ENCODE peak calls at places on chromosome 15, in seven cellular contexts. S is SK-N-SH, A is HCT116, D is PC-3, P is OCI-LY7, E is GM23248, H is neural progenitor cell. J is an unnamed sample.

GRCh38 chr15:39976291-39977274 is 42.7 kb downstream of the EIF2AK4 start:
- DNase-seq in A (no peak), D (peak; percentile 75), E (peak; percentile 87), S (peak; percentile 89), H (peak; percentile 61), P (peak; percentile 79), J (no peak)

GRCh38 chr15:66833372-66833771 is 131.3 kb downstream of the SMAD6 start:
- DNase-seq in D (no peak), A (no peak), P (peak; percentile 92), S (no peak), E (no peak), H (no peak), J (no peak)

GRCh38 chr15:65366122-65366892 is 11.5 kb downstream of the IGDCC3 start:
- DNase-seq in E (no peak), P (no peak), H (no peak), S (no peak), D (no peak), A (no peak), J (no peak)

GRCh38 chr15:77002954-77003912 is 8.3 kb downstream of the PSTPIP1 start:
- DNase-seq in E (no peak), D (no peak), A (no peak), H (no peak), P (peak; percentile 84), S (no peak), J (peak; percentile 70)

GRCh38 chr15:51727141-51727897 is 10.1 kb downstream of the LYSMD2 start:
- DNase-seq in P (no peak), D (peak; percentile 30), A (no peak), E (peak; percentile 68), H (no peak), S (peak; percentile 12), J (no peak)

GRCh38 chr15:62644874-62645755 is 397.4 kb upstream of the TPM1 start:
- DNase-seq in P (no peak), S (no peak), H (no peak), E (peak; percentile 55), A (no peak), D (no peak), J (no peak)

GRCh38 chr15:36941798-36942197 is 158.6 kb downstream of the MEIS2 start:
- DNase-seq in H (no peak), D (no peak), E (no peak), P (no peak), S (no peak), A (no peak), J (no peak)

GRCh38 chr15:77617507-77618285 is 15.0 kb downstream of the LINGO1 start:
- DNase-seq in A (peak; percentile 13), E (peak; percentile 32), H (no peak), D (peak; percentile 29), P (peak; percentile 37), S (no peak), J (no peak)

GRCh38 chr15:63915209-63915887 is 81.6 kb upstream of the HERC1 start:
- DNase-seq in D (no peak), P (no peak), E (no peak), A (no peak), S (no peak), H (no peak), J (no peak)

GRCh38 chr15:92800013-92800412 is 100.1 kb upstream of the CHD2 start:
- DNase-seq in H (no peak), E (no peak), P (no peak), S (no peak), D (no peak), A (no peak), J (no peak)

GRCh38 chr15:67809866-67810265 is 15.4 kb upstream of the SKOR1 start:
- DNase-seq in A (no peak), D (no peak), H (no peak), P (no peak), E (no peak), S (no peak), J (no peak)

GRCh38 chr15:47998523-47999113 is 122.2 kb upstream of the SLC24A5 start:
- DNase-seq in D (no peak), H (no peak), S (no peak), P (no peak), A (no peak), E (no peak), J (no peak)

GRCh38 chr15:29612096-29612495 is 210.2 kb downstream of the TJP1 start:
- DNase-seq in D (no peak), A (no peak), E (peak; percentile 91), P (no peak), H (peak; percentile 21), S (no peak), J (no peak)

GRCh38 chr15:58454950-58455401 is 23.2 kb downstream of the LIPC start:
- DNase-seq in A (no peak), S (no peak), D (no peak), P (no peak), H (no peak), E (no peak), J (no peak)

GRCh38 chr15:64004582-64004981 is 41.7 kb downstream of the DAPK2 start:
- DNase-seq in E (peak; percentile 43), A (peak; percentile 71), S (no peak), H (no peak), D (peak; percentile 87), P (no peak), J (no peak)

GRCh38 chr15:38226867-38227266 is 25.8 kb upstream of the SPRED1 start:
- DNase-seq in E (peak; percentile 73), D (peak; percentile 96), A (peak; percentile 85), P (no peak), H (no peak), S (peak; percentile 23), J (no peak)

GRCh38 chr15:49987896-49988295 is 131.1 kb downstream of the ATP8B4 start:
- DNase-seq in S (no peak), A (no peak), D (no peak), H (no peak), E (no peak), P (no peak), J (no peak)

GRCh38 chr15:75209289-75209676 is 7.6 kb downstream of the C15orf39 start:
- DNase-seq in S (no peak), A (no peak), E (no peak), H (no peak), P (no peak), D (no peak), J (no peak)

GRCh38 chr15:66394912-66395311 is 8.2 kb downstream of the MAP2K1 start:
- DNase-seq in D (no peak), E (no peak), S (no peak), P (no peak), H (no peak), A (no peak), J (no peak)

GRCh38 chr15:31235298-31236183 is 91.1 kb upstream of the KLF13 start:
- DNase-seq in D (no peak), A (no peak), P (peak; percentile 45), H (no peak), S (peak; percentile 85), E (peak; percentile 28), J (no peak)

GRCh38 chr15:73947651-73948050 is 21.4 kb downstream of the LOXL1 start:
- DNase-seq in P (no peak), H (no peak), E (no peak), S (no peak), A (no peak), D (no peak), J (no peak)

GRCh38 chr15:38878946-38879345 is 314.3 kb upstream of the RASGRP1 start:
- DNase-seq in H (no peak), D (peak; percentile 17), A (no peak), S (no peak), E (no peak), P (no peak), J (no peak)

GRCh38 chr15:66269326-66270090 is 16.0 kb upstream of the MEGF11 start:
- DNase-seq in S (no peak), H (peak; percentile 38), P (no peak), A (peak; percentile 70), E (peak; percentile 44), D (peak; percentile 82), J (no peak)

GRCh38 chr15:61906961-61907752 is 153.1 kb downstream of the VPS13C start:
- DNase-seq in P (no peak), A (no peak), E (no peak), H (no peak), S (no peak), D (peak; percentile 80), J (no peak)

GRCh38 chr15:22888120-22888859 is 49.8 kb downstream of the NIPA2 start:
- DNase-seq in E (peak; percentile 99), A (no peak), S (no peak), D (peak; percentile 84), H (no peak), P (no peak), J (no peak)

GRCh38 chr15:71801935-71802655 is 8.3 kb upstream of the NR2E3 start:
- DNase-seq in D (no peak), P (no peak), H (no peak), S (no peak), E (no peak), A (no peak), J (no peak)

GRCh38 chr15:98719169-98719515 is 70.8 kb downstream of the IGF1R start:
- DNase-seq in P (no peak), A (no peak), S (no peak), E (peak; percentile 18), D (no peak), H (no peak), J (no peak)

GRCh38 chr15:98715890-98716443 is 67.6 kb downstream of the IGF1R start:
- DNase-seq in S (no peak), D (no peak), H (no peak), E (no peak), P (no peak), A (no peak), J (no peak)

GRCh38 chr15:98720036-98720435 is 71.7 kb downstream of the IGF1R start:
- DNase-seq in D (no peak), H (no peak), P (no peak), A (no peak), E (no peak), S (no peak), J (no peak)

GRCh38 chr15:98718426-98719168 is 70.3 kb downstream of the IGF1R start:
- DNase-seq in H (no peak), S (no peak), A (no peak), D (no peak), E (no peak), P (no peak), J (no peak)

GRCh38 chr15:98717942-98718341 is 69.6 kb downstream of the IGF1R start:
- DNase-seq in P (no peak), A (no peak), D (no peak), S (no peak), E (no peak), H (no peak), J (no peak)
- H3K4me1 ChIP-seq in P (peaks cover 16% of the 10 kb centered on the region), A (no peaks in the 10 kb centered on the region), D (peaks cover 12% of the 10 kb centered on the region), S (peaks cover 77% of the 10 kb centered on the region), E (peaks cover 68% of the 10 kb centered on the region), H (peaks cover 40% of the 10 kb centered on the region), J (peaks cover 14% of the 10 kb centered on the region)

GRCh38 chr15:98734472-98735284 is 86.3 kb downstream of the IGF1R start:
- DNase-seq in E (peak; percentile 63), D (no peak), A (no peak), P (no peak), H (no peak), S (no peak), J (no peak)
- TF ChIP-seq EZH2phosphoT487 in E (no peak), D (no peak), A (no peak), P (no peak), H (no peak), S (no peak), J (no peak)

GRCh38 chr15:100517820-100518219 is 10.9 kb downstream of the CERS3 start:
- DNase-seq in A (no peak), S (no peak), E (no peak), D (no peak), P (no peak), H (no peak), J (no peak)
- H3K9me3 ChIP-seq in A (no peaks in the 10 kb centered on the region), S (no peaks in the 10 kb centered on the region), E (no peaks in the 10 kb centered on the region), D (no peaks in the 10 kb centered on the region), P (no peaks in the 10 kb centered on the region), H (no peaks in the 10 kb centered on the region), J (no peaks in the 10 kb centered on the region)

GRCh38 chr15:90295270-90295648 is 29.8 kb downstream of the NGRN start:
- DNase-seq in H (no peak), A (no peak), D (no peak), E (no peak), S (no peak), P (no peak), J (no peak)
- H3K4me1 ChIP-seq in H (no peaks in the 10 kb centered on the region), A (peaks cover 7% of the 10 kb centered on the region), D (no peaks in the 10 kb centered on the region), E (no peaks in the 10 kb centered on the region), S (no peaks in the 10 kb centered on the region), P (peaks cover 7% of the 10 kb centered on the region), J (peaks cover 5% of the 10 kb centered on the region)